ENCODE peak calls at places on chromosome 1, in ten cellular contexts. One of them, this sample, is unnamed. For H3K27me3 and H3K9me3, the result is how much of the 10 kb centered on the place peaks cover.

GRCh38 chr1:64228181-64228957 is 24.9 kb downstream of the UBE2U start:
- DNase-seq in CD8-positive, alpha-beta T cell: no peak
- DNase-seq in body of pancreas: no peak
- DNase-seq in sigmoid colon: no peak
- DNase-seq in fibroblast of lung: no peak
- DNase-seq in Peyer's patch: no peak
- DNase-seq in tibial nerve: no peak
- DNase-seq in SJSA1: peak
- DNase-seq in heart right ventricle: no peak
- DNase-seq in MM.1S: no peak
- DNase-seq in this sample: no peak

GRCh38 chr1:220339581-220339980 is 67.3 kb upstream of the RAB3GAP2 start:
- DNase-seq in CD8-positive, alpha-beta T cell: no peak
- DNase-seq in body of pancreas: no peak
- DNase-seq in sigmoid colon: no peak
- DNase-seq in fibroblast of lung: no peak
- DNase-seq in Peyer's patch: no peak
- DNase-seq in tibial nerve: no peak
- DNase-seq in SJSA1: no peak
- DNase-seq in heart right ventricle: no peak
- DNase-seq in MM.1S: no peak
- DNase-seq in this sample: no peak

GRCh38 chr1:29805896-29806160 is 569.5 kb downstream of the PTPRU start:
- DNase-seq in CD8-positive, alpha-beta T cell: no peak
- DNase-seq in body of pancreas: no peak
- DNase-seq in sigmoid colon: no peak
- DNase-seq in fibroblast of lung: no peak
- DNase-seq in Peyer's patch: no peak
- DNase-seq in tibial nerve: no peak
- DNase-seq in SJSA1: no peak
- DNase-seq in heart right ventricle: no peak
- DNase-seq in MM.1S: no peak
- DNase-seq in this sample: no peak

GRCh38 chr1:9922342-9922741 is 12.3 kb upstream of the CTNNBIP1 start:
- DNase-seq in CD8-positive, alpha-beta T cell: no peak
- DNase-seq in body of pancreas: no peak
- DNase-seq in sigmoid colon: no peak
- DNase-seq in fibroblast of lung: no peak
- DNase-seq in Peyer's patch: no peak
- DNase-seq in tibial nerve: no peak
- DNase-seq in SJSA1: no peak
- DNase-seq in heart right ventricle: no peak
- DNase-seq in MM.1S: no peak
- DNase-seq in this sample: no peak

GRCh38 chr1:32861904-32862698 is 8.6 kb downstream of the FNDC5 start:
- DNase-seq in CD8-positive, alpha-beta T cell: no peak
- DNase-seq in body of pancreas: no peak
- DNase-seq in sigmoid colon: no peak
- DNase-seq in fibroblast of lung: no peak
- DNase-seq in Peyer's patch: no peak
- DNase-seq in tibial nerve: no peak
- DNase-seq in SJSA1: no peak
- DNase-seq in heart right ventricle: no peak
- DNase-seq in MM.1S: no peak
- DNase-seq in this sample: no peak

GRCh38 chr1:194208674-194209073 is 1022.3 kb upstream of the B3GALT2 start:
- DNase-seq in CD8-positive, alpha-beta T cell: no peak
- DNase-seq in body of pancreas: no peak
- DNase-seq in sigmoid colon: no peak
- DNase-seq in fibroblast of lung: no peak
- DNase-seq in Peyer's patch: no peak
- DNase-seq in tibial nerve: no peak
- DNase-seq in SJSA1: no peak
- DNase-seq in heart right ventricle: no peak
- DNase-seq in MM.1S: no peak
- DNase-seq in this sample: no peak

GRCh38 chr1:8797230-8797629 is 20.2 kb downstream of the RERE start:
- DNase-seq in CD8-positive, alpha-beta T cell: no peak
- DNase-seq in body of pancreas: no peak
- DNase-seq in sigmoid colon: no peak
- DNase-seq in fibroblast of lung: peak
- DNase-seq in Peyer's patch: no peak
- DNase-seq in tibial nerve: no peak
- DNase-seq in SJSA1: no peak
- DNase-seq in heart right ventricle: no peak
- DNase-seq in MM.1S: no peak
- DNase-seq in this sample: no peak

GRCh38 chr1:186240436-186240835 is 134.6 kb downstream of the TPR start:
- DNase-seq in CD8-positive, alpha-beta T cell: no peak
- DNase-seq in body of pancreas: no peak
- DNase-seq in sigmoid colon: no peak
- DNase-seq in fibroblast of lung: no peak
- DNase-seq in Peyer's patch: no peak
- DNase-seq in tibial nerve: no peak
- DNase-seq in SJSA1: no peak
- DNase-seq in heart right ventricle: no peak
- DNase-seq in MM.1S: no peak
- DNase-seq in this sample: no peak

GRCh38 chr1:222064388-222065201 is 322.7 kb upstream of the DUSP10 start:
- DNase-seq in CD8-positive, alpha-beta T cell: no peak
- DNase-seq in body of pancreas: no peak
- DNase-seq in sigmoid colon: no peak
- DNase-seq in fibroblast of lung: peak
- DNase-seq in Peyer's patch: no peak
- DNase-seq in tibial nerve: no peak
- DNase-seq in SJSA1: no peak
- DNase-seq in heart right ventricle: no peak
- DNase-seq in MM.1S: no peak
- DNase-seq in this sample: no peak

GRCh38 chr1:76250317-76250716 is 175.8 kb downstream of the ST6GALNAC3 start:
- DNase-seq in CD8-positive, alpha-beta T cell: no peak
- DNase-seq in body of pancreas: no peak
- DNase-seq in sigmoid colon: no peak
- DNase-seq in fibroblast of lung: no peak
- DNase-seq in Peyer's patch: no peak
- DNase-seq in tibial nerve: no peak
- DNase-seq in SJSA1: no peak
- DNase-seq in heart right ventricle: no peak
- DNase-seq in MM.1S: no peak
- DNase-seq in this sample: no peak

GRCh38 chr1:167196185-167196584 is 24.5 kb upstream of the POU2F1 start:
- DNase-seq in CD8-positive, alpha-beta T cell: no peak
- DNase-seq in body of pancreas: no peak
- DNase-seq in sigmoid colon: no peak
- DNase-seq in fibroblast of lung: peak
- DNase-seq in Peyer's patch: no peak
- DNase-seq in tibial nerve: no peak
- DNase-seq in SJSA1: no peak
- DNase-seq in heart right ventricle: no peak
- DNase-seq in MM.1S: no peak
- DNase-seq in this sample: no peak

GRCh38 chr1:200154069-200154767 is 126.7 kb downstream of the NR5A2 start:
- DNase-seq in CD8-positive, alpha-beta T cell: peak
- DNase-seq in body of pancreas: no peak
- DNase-seq in sigmoid colon: no peak
- DNase-seq in fibroblast of lung: no peak
- DNase-seq in Peyer's patch: peak
- DNase-seq in tibial nerve: no peak
- DNase-seq in SJSA1: no peak
- DNase-seq in heart right ventricle: no peak
- DNase-seq in MM.1S: peak
- DNase-seq in this sample: peak

GRCh38 chr1:221013691-221014293 is 134.5 kb downstream of the HLX start:
- DNase-seq in CD8-positive, alpha-beta T cell: no peak
- DNase-seq in body of pancreas: no peak
- DNase-seq in sigmoid colon: no peak
- DNase-seq in fibroblast of lung: no peak
- DNase-seq in Peyer's patch: no peak
- DNase-seq in tibial nerve: no peak
- DNase-seq in SJSA1: no peak
- DNase-seq in heart right ventricle: no peak
- DNase-seq in MM.1S: no peak
- DNase-seq in this sample: no peak

DNA sequence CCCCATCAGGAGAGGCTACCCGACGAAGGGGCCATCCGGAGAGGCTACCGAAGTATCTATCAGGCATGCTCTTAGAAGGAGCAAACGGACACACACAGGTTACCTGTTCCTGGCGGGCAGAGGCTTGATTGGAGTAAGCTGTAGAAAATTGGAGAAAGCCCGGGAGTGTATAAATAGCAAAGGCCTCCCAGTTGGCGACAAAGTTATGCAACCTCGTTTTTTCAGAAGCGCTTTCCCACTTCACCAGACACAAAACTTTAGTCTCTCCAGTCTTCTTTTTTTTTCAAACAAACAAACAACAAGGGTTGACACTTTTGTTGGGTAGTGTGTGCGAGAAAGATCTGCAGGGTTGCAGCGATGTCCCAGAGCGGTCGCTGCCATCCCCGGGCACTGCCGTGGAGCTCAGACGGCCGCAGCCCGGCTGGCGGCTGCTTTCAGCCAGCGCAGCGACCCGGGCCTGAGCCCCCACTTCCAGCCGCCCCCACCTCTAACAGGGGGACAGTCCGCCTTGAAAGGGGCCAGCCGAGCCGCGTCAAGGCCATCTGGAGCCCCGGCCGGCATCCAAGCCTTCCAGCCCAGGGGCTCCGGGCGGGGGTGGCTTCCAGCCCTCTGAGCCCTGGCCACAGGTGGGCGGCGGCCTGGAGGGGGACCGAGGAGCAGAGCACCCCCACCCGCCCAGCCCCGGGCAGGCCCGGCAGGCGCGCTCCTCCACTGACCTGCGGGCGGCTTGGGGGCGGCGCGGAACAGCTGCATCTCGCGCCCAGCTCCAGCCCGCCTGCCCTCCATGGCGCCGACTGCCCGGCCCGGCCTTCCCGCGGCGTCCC is 616 bp downstream of the MCOLN3 start:
- DNase-seq in CD8-positive, alpha-beta T cell: no peak
- DNase-seq in body of pancreas: peak
- DNase-seq in sigmoid colon: peak
- DNase-seq in fibroblast of lung: no peak
- DNase-seq in Peyer's patch: no peak
- DNase-seq in tibial nerve: no peak
- DNase-seq in SJSA1: no peak
- DNase-seq in heart right ventricle: no peak
- DNase-seq in MM.1S: no peak
- DNase-seq in this sample: no peak
- H3K27me3 ChIP-seq in CD8-positive, alpha-beta T cell: under half
- H3K27me3 ChIP-seq in body of pancreas: under half
- H3K27me3 ChIP-seq in sigmoid colon: under half
- H3K27me3 ChIP-seq in fibroblast of lung: under half
- H3K27me3 ChIP-seq in Peyer's patch: under half
- H3K27me3 ChIP-seq in tibial nerve: under half
- H3K27me3 ChIP-seq in SJSA1: half or more
- H3K27me3 ChIP-seq in heart right ventricle: half or more
- H3K27me3 ChIP-seq in MM.1S: under half
- H3K27me3 ChIP-seq in this sample: half or more

GRCh38 chr1:228280961-228281591 is 73.2 kb downstream of the OBSCN start:
- DNase-seq in CD8-positive, alpha-beta T cell: no peak
- DNase-seq in body of pancreas: no peak
- DNase-seq in sigmoid colon: no peak
- DNase-seq in fibroblast of lung: no peak
- DNase-seq in Peyer's patch: no peak
- DNase-seq in tibial nerve: no peak
- DNase-seq in SJSA1: no peak
- DNase-seq in heart right ventricle: no peak
- DNase-seq in MM.1S: no peak
- DNase-seq in this sample: no peak

GRCh38 chr1:228283476-228284147 is 75.8 kb downstream of the OBSCN start:
- DNase-seq in CD8-positive, alpha-beta T cell: no peak
- DNase-seq in body of pancreas: peak
- DNase-seq in sigmoid colon: peak
- DNase-seq in fibroblast of lung: no peak
- DNase-seq in Peyer's patch: no peak
- DNase-seq in tibial nerve: no peak
- DNase-seq in SJSA1: no peak
- DNase-seq in heart right ventricle: no peak
- DNase-seq in MM.1S: no peak
- DNase-seq in this sample: no peak

GRCh38 chr1:228281631-228282328 is 73.9 kb downstream of the OBSCN start:
- DNase-seq in CD8-positive, alpha-beta T cell: no peak
- DNase-seq in body of pancreas: no peak
- DNase-seq in sigmoid colon: no peak
- DNase-seq in fibroblast of lung: no peak
- DNase-seq in Peyer's patch: no peak
- DNase-seq in tibial nerve: no peak
- DNase-seq in SJSA1: no peak
- DNase-seq in heart right ventricle: no peak
- DNase-seq in MM.1S: no peak
- DNase-seq in this sample: no peak

GRCh38 chr1:228283043-228283371 is 75.2 kb downstream of the OBSCN start:
- DNase-seq in CD8-positive, alpha-beta T cell: no peak
- DNase-seq in body of pancreas: no peak
- DNase-seq in sigmoid colon: peak
- DNase-seq in fibroblast of lung: no peak
- DNase-seq in Peyer's patch: no peak
- DNase-seq in tibial nerve: no peak
- DNase-seq in SJSA1: no peak
- DNase-seq in heart right ventricle: no peak
- DNase-seq in MM.1S: no peak
- DNase-seq in this sample: no peak

GRCh38 chr1:228282329-228283042 is 74.6 kb downstream of the OBSCN start:
- DNase-seq in CD8-positive, alpha-beta T cell: no peak
- DNase-seq in body of pancreas: no peak
- DNase-seq in sigmoid colon: peak
- DNase-seq in fibroblast of lung: peak
- DNase-seq in Peyer's patch: no peak
- DNase-seq in tibial nerve: no peak
- DNase-seq in SJSA1: no peak
- DNase-seq in heart right ventricle: no peak
- DNase-seq in MM.1S: no peak
- DNase-seq in this sample: no peak
- H3K27ac ChIP-seq in CD8-positive, alpha-beta T cell: no peak
- H3K27ac ChIP-seq in body of pancreas: no peak
- H3K27ac ChIP-seq in sigmoid colon: no peak
- H3K27ac ChIP-seq in fibroblast of lung: no peak
- H3K27ac ChIP-seq in Peyer's patch: no peak
- H3K27ac ChIP-seq in tibial nerve: no peak
- H3K27ac ChIP-seq in SJSA1: no peak
- H3K27ac ChIP-seq in heart right ventricle: no peak
- H3K27ac ChIP-seq in MM.1S: no peak
- H3K27ac ChIP-seq in this sample: no peak

GRCh38 chr1:4351453-4351852 is 303.0 kb upstream of the AJAP1 start:
- DNase-seq in CD8-positive, alpha-beta T cell: no peak
- DNase-seq in body of pancreas: no peak
- DNase-seq in sigmoid colon: no peak
- DNase-seq in fibroblast of lung: no peak
- DNase-seq in Peyer's patch: no peak
- DNase-seq in tibial nerve: no peak
- DNase-seq in SJSA1: no peak
- DNase-seq in heart right ventricle: no peak
- DNase-seq in MM.1S: no peak
- DNase-seq in this sample: no peak
- H3K9me3 ChIP-seq in CD8-positive, alpha-beta T cell: under half
- H3K9me3 ChIP-seq in body of pancreas: under half
- H3K9me3 ChIP-seq in sigmoid colon: under half
- H3K9me3 ChIP-seq in fibroblast of lung: under half
- H3K9me3 ChIP-seq in Peyer's patch: under half
- H3K9me3 ChIP-seq in tibial nerve: under half
- H3K9me3 ChIP-seq in SJSA1: under half
- H3K9me3 ChIP-seq in heart right ventricle: under half
- H3K9me3 ChIP-seq in MM.1S: under half
- H3K9me3 ChIP-seq in this sample: under half

GRCh38 chr1:2943686-2944260 is 77.5 kb upstream of the ACTRT2 start:
- DNase-seq in CD8-positive, alpha-beta T cell: no peak
- DNase-seq in body of pancreas: no peak
- DNase-seq in sigmoid colon: peak
- DNase-seq in fibroblast of lung: no peak
- DNase-seq in Peyer's patch: no peak
- DNase-seq in tibial nerve: no peak
- DNase-seq in SJSA1: no peak
- DNase-seq in heart right ventricle: no peak
- DNase-seq in MM.1S: no peak
- DNase-seq in this sample: no peak
- H3K27me3 ChIP-seq in CD8-positive, alpha-beta T cell: under half
- H3K27me3 ChIP-seq in body of pancreas: under half
- H3K27me3 ChIP-seq in sigmoid colon: under half
- H3K27me3 ChIP-seq in fibroblast of lung: under half
- H3K27me3 ChIP-seq in Peyer's patch: under half
- H3K27me3 ChIP-seq in tibial nerve: under half
- H3K27me3 ChIP-seq in SJSA1: under half
- H3K27me3 ChIP-seq in heart right ventricle: under half
- H3K27me3 ChIP-seq in MM.1S: half or more
- H3K27me3 ChIP-seq in this sample: under half

This sample was measured in CD4-positive, alpha-beta T cell.